ENCODE peak calls at places on chromosomes 11 and 22, in six cellular contexts. One of them, this sample, is unnamed.
A peak's percentile ranks its signal among the peaks of the same experiment; 100 is the strongest.

GRCh38 chr11:88086297-88086696 is 88.9 kb downstream of the RAB38 start:
- DNase-seq in fibroblast of lung: no peak
- DNase-seq in GM23338: no peak
- DNase-seq in endothelial cell of umbilical vein: no peak
- DNase-seq in AG04450: no peak
- DNase-seq in body of pancreas: no peak
- DNase-seq in this sample: no peak

GRCh38 chr11:78914503-78914902 is 339.8 kb upstream of the NARS2 start:
- DNase-seq in fibroblast of lung: no peak
- DNase-seq in GM23338: no peak
- DNase-seq in endothelial cell of umbilical vein: no peak
- DNase-seq in AG04450: no peak
- DNase-seq in body of pancreas: no peak
- DNase-seq in this sample: no peak

GRCh38 chr22:19761022-19761499 is 483 bp downstream of the TBX1 start:
- DNase-seq in fibroblast of lung: no peak
- DNase-seq in GM23338: peak; percentile 34
- DNase-seq in endothelial cell of umbilical vein: no peak
- DNase-seq in AG04450: no peak
- DNase-seq in body of pancreas: no peak
- DNase-seq in this sample: no peak

GRCh38 chr22:39457047-39457545 is 284 bp downstream of the MGAT3 start:
- DNase-seq in fibroblast of lung: no peak
- DNase-seq in GM23338: no peak
- DNase-seq in endothelial cell of umbilical vein: no peak
- DNase-seq in AG04450: no peak
- DNase-seq in body of pancreas: no peak
- DNase-seq in this sample: no peak

GRCh38 chr11:47185305-47186075 is 744 bp downstream of the PACSIN3 start:
- DNase-seq in fibroblast of lung: peak; percentile 58
- DNase-seq in GM23338: peak; percentile 97
- DNase-seq in endothelial cell of umbilical vein: peak; percentile 40
- DNase-seq in AG04450: no peak
- DNase-seq in body of pancreas: peak; percentile 79
- DNase-seq in this sample: peak; percentile 84

GRCh38 chr11:31806944-31807790 is 4.0 kb downstream of the PAX6 start:
- DNase-seq in fibroblast of lung: peak; percentile 23
- DNase-seq in GM23338: peak; percentile 55
- DNase-seq in endothelial cell of umbilical vein: no peak
- DNase-seq in AG04450: no peak
- DNase-seq in body of pancreas: no peak
- DNase-seq in this sample: no peak

GRCh38 chr11:50174189-50174588 is 141.5 kb downstream of the OR4C45 start:
- DNase-seq in fibroblast of lung: no peak
- DNase-seq in GM23338: no peak
- DNase-seq in endothelial cell of umbilical vein: no peak
- DNase-seq in AG04450: no peak
- DNase-seq in body of pancreas: no peak
- DNase-seq in this sample: no peak

GRCh38 chr22:46697811-46698515 is 40.1 kb downstream of the CERK start:
- DNase-seq in fibroblast of lung: no peak
- DNase-seq in GM23338: no peak
- DNase-seq in endothelial cell of umbilical vein: no peak
- DNase-seq in AG04450: no peak
- DNase-seq in body of pancreas: no peak
- DNase-seq in this sample: no peak

GRCh38 chr22:49355206-49355920 is 472.3 kb downstream of the BRD1 start:
- DNase-seq in fibroblast of lung: no peak
- DNase-seq in GM23338: no peak
- DNase-seq in endothelial cell of umbilical vein: no peak
- DNase-seq in AG04450: no peak
- DNase-seq in body of pancreas: no peak
- DNase-seq in this sample: no peak

GRCh38 chr22:45781941-45782340 is 110.3 kb downstream of the ATXN10 start:
- DNase-seq in fibroblast of lung: peak; percentile 66
- DNase-seq in GM23338: no peak
- DNase-seq in endothelial cell of umbilical vein: no peak
- DNase-seq in AG04450: no peak
- DNase-seq in body of pancreas: no peak
- DNase-seq in this sample: no peak

GRCh38 chr11:44324787-44325525 is 15.0 kb upstream of the ALX4 start:
- DNase-seq in fibroblast of lung: no peak
- DNase-seq in GM23338: no peak
- DNase-seq in endothelial cell of umbilical vein: no peak
- DNase-seq in AG04450: no peak
- DNase-seq in body of pancreas: no peak
- DNase-seq in this sample: no peak

GRCh38 chr11:64268687-64269379 is 15.6 kb downstream of the BAD start:
- DNase-seq in fibroblast of lung: peak; percentile 68
- DNase-seq in GM23338: peak; percentile 53
- DNase-seq in endothelial cell of umbilical vein: peak; percentile 74
- DNase-seq in AG04450: no peak
- DNase-seq in body of pancreas: peak; percentile 83
- DNase-seq in this sample: peak; percentile 71

GRCh38 chr22:33401291-33401690 is 343.1 kb upstream of the SYN3 start:
- DNase-seq in fibroblast of lung: peak; percentile 75
- DNase-seq in GM23338: no peak
- DNase-seq in endothelial cell of umbilical vein: no peak
- DNase-seq in AG04450: peak; percentile 7
- DNase-seq in body of pancreas: no peak
- DNase-seq in this sample: no peak

GRCh38 chr11:31987118-31988005 is 103.5 kb upstream of the RCN1 start:
- DNase-seq in fibroblast of lung: peak; percentile 18
- DNase-seq in GM23338: peak; percentile 79
- DNase-seq in endothelial cell of umbilical vein: no peak
- DNase-seq in AG04450: no peak
- DNase-seq in body of pancreas: no peak
- DNase-seq in this sample: no peak

GRCh38 chr11:2697871-2698270 is 1.9 kb downstream of the KCNQ1OT1 start:
- DNase-seq in fibroblast of lung: no peak
- DNase-seq in GM23338: no peak
- DNase-seq in endothelial cell of umbilical vein: no peak
- DNase-seq in AG04450: no peak
- DNase-seq in body of pancreas: no peak
- DNase-seq in this sample: no peak

GRCh38 chr11:75288846-75289760 is 48.5 kb downstream of the TPBGL start:
- DNase-seq in fibroblast of lung: peak; percentile 29
- DNase-seq in GM23338: no peak
- DNase-seq in endothelial cell of umbilical vein: no peak
- DNase-seq in AG04450: no peak
- DNase-seq in body of pancreas: no peak
- DNase-seq in this sample: no peak

GRCh38 chr11:6568191-6568918 is 35.1 kb downstream of the RRP8 start:
- DNase-seq in fibroblast of lung: peak; percentile 72
- DNase-seq in GM23338: peak; percentile 67
- DNase-seq in endothelial cell of umbilical vein: peak; percentile 66
- DNase-seq in AG04450: peak; percentile 38
- DNase-seq in body of pancreas: peak; percentile 87
- DNase-seq in this sample: peak; percentile 51
- H3K27ac ChIP-seq in fibroblast of lung: no peak overlapping the region
- H3K27ac ChIP-seq in GM23338: no peak overlapping the region
- H3K27ac ChIP-seq in endothelial cell of umbilical vein: no peak overlapping the region
- H3K27ac ChIP-seq in AG04450: no peak overlapping the region
- H3K27ac ChIP-seq in body of pancreas: no peak overlapping the region
- H3K27ac ChIP-seq in this sample: peak overlapping the region; percentile 51

GRCh38 chr11:118396097-118396501 is 5.3 kb upstream of the ATP5MG start:
- DNase-seq in fibroblast of lung: no peak
- DNase-seq in GM23338: no peak
- DNase-seq in endothelial cell of umbilical vein: no peak
- DNase-seq in AG04450: no peak
- DNase-seq in body of pancreas: no peak
- DNase-seq in this sample: no peak

GRCh38 chr11:118401151-118401879 is at the start of gene ATP5MG:
- DNase-seq in fibroblast of lung: peak; percentile 84
- DNase-seq in GM23338: peak; percentile 97
- DNase-seq in endothelial cell of umbilical vein: peak; percentile 97
- DNase-seq in AG04450: peak; percentile 72
- DNase-seq in body of pancreas: peak; percentile 92
- DNase-seq in this sample: peak; percentile 91

GRCh38 chr11:118401880-118402590 is 629 bp downstream of the ATP5MG start:
- DNase-seq in fibroblast of lung: peak; percentile 91
- DNase-seq in GM23338: peak; percentile 22
- DNase-seq in endothelial cell of umbilical vein: no peak
- DNase-seq in AG04450: peak; percentile 74
- DNase-seq in body of pancreas: no peak
- DNase-seq in this sample: no peak

GRCh38 chr11:118397448-118397847 is 4.0 kb upstream of the ATP5MG start:
- DNase-seq in fibroblast of lung: no peak
- DNase-seq in GM23338: no peak
- DNase-seq in endothelial cell of umbilical vein: no peak
- DNase-seq in AG04450: no peak
- DNase-seq in body of pancreas: no peak
- DNase-seq in this sample: no peak

GRCh38 chr11:118398797-118399564 is 2.4 kb upstream of the ATP5MG start:
- DNase-seq in fibroblast of lung: no peak
- DNase-seq in GM23338: no peak
- DNase-seq in endothelial cell of umbilical vein: no peak
- DNase-seq in AG04450: no peak
- DNase-seq in body of pancreas: no peak
- DNase-seq in this sample: no peak
- H3K27ac ChIP-seq in fibroblast of lung: no peak overlapping the region
- H3K27ac ChIP-seq in GM23338: no peak overlapping the region
- H3K27ac ChIP-seq in endothelial cell of umbilical vein: no peak overlapping the region
- H3K27ac ChIP-seq in AG04450: no peak overlapping the region
- H3K27ac ChIP-seq in body of pancreas: no peak overlapping the region
- H3K27ac ChIP-seq in this sample: no peak overlapping the region

GRCh38 chr22:43498856-43499253 is 87.0 kb downstream of the MPPED1 start:
- DNase-seq in fibroblast of lung: no peak
- DNase-seq in GM23338: no peak
- DNase-seq in endothelial cell of umbilical vein: no peak
- DNase-seq in AG04450: no peak
- DNase-seq in body of pancreas: no peak
- DNase-seq in this sample: no peak
- H3K27ac ChIP-seq in fibroblast of lung: no peak overlapping the region
- H3K27ac ChIP-seq in GM23338: no peak overlapping the region
- H3K27ac ChIP-seq in endothelial cell of umbilical vein: no peak overlapping the region
- H3K27ac ChIP-seq in AG04450: no peak overlapping the region
- H3K27ac ChIP-seq in body of pancreas: no peak overlapping the region
- H3K27ac ChIP-seq in this sample: no peak overlapping the region

DNA sequence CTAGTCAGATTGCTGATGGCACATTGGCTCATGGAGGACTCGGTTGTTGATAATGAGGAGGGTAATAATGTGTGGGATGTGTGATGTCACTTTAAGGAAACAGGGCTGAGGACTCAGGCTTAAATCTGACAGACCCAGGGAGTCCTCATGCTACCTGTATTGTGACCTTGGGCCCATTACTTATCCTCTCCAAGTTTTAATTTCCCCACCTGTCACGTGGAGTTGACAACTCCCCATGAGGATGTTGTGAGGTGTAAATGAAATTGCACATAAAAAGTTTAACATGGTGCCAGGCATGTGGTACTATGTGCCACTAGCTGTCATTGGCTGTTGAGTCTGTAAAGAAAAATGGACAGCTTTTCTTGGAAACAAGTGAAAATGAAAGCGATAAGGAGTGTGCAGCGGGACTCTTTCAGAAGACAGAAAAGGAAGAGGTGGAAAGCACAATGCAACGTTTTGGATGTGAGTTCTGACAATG is 15.3 kb downstream of the IL10RA start:
- DNase-seq in fibroblast of lung: no peak
- DNase-seq in GM23338: no peak
- DNase-seq in endothelial cell of umbilical vein: no peak
- DNase-seq in AG04450: no peak
- DNase-seq in body of pancreas: no peak
- DNase-seq in this sample: no peak
- H3K27ac ChIP-seq in fibroblast of lung: no peak overlapping the region
- H3K27ac ChIP-seq in GM23338: no peak overlapping the region
- H3K27ac ChIP-seq in endothelial cell of umbilical vein: no peak overlapping the region
- H3K27ac ChIP-seq in AG04450: no peak overlapping the region
- H3K27ac ChIP-seq in body of pancreas: no peak overlapping the region
- H3K27ac ChIP-seq in this sample: peak overlapping the region; percentile 71

DNA sequence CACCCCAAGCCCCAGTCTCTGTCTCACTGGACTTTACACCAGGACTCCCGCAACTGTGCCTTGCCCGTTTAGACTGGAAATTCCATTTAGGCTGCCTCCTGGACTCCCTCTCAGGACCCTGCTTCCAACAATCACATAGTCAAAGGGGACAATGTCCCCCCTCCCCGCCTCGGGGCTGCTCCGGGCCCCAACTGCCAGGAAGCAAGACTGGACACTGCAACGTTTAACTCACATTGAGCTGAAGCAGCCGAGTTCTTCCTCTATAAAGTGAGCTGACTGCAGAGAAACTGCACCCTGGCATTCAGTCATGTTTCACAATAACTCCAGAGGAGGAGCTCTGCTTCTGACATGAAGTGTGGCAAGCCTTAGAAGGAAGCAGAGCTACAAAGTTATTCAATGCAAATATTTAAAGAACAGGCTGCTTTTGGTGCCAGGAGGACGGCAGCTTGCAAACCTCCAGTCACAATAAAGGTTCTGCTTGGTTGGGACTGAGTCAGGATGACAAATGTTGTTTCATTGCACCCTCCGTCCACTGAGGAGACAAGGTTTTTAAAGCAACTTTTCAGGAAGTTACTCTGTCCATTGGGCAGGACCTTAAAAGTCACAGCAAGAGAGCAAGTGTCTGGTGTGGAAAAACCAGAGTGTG is 19.9 kb downstream of the PACSIN2 start:
- DNase-seq in fibroblast of lung: peak; percentile 94
- DNase-seq in GM23338: no peak
- DNase-seq in endothelial cell of umbilical vein: peak; percentile 66
- DNase-seq in AG04450: peak; percentile 82
- DNase-seq in body of pancreas: peak; percentile 88
- DNase-seq in this sample: no peak
- H3K27ac ChIP-seq in fibroblast of lung: peak overlapping the region; percentile 67
- H3K27ac ChIP-seq in GM23338: peak overlapping the region; percentile 50
- H3K27ac ChIP-seq in endothelial cell of umbilical vein: no peak overlapping the region
- H3K27ac ChIP-seq in AG04450: peak overlapping the region; percentile 93
- H3K27ac ChIP-seq in body of pancreas: peak overlapping the region; percentile 93
- H3K27ac ChIP-seq in this sample: peak overlapping the region; percentile 80